ENCODE peak calls at places on chromosomes 4 and X, in four cellular contexts. B is cardiac muscle cell, V is fibroblast of the aortic adventitia, Y is cardiac fibroblast. X is an unnamed sample.

GRCh38 chr4:106032851-106033286 is 137.6 kb downstream of the NPNT start:
- DNase-seq in B (no peak), Y (peak; percentile 51), V (peak; percentile 60), X (no peak)

GRCh38 chrX:44314259-44314734 is 29.2 kb downstream of the EFHC2 start:
- DNase-seq in Y (peak; percentile 35), V (peak; percentile 67), B (peak; percentile 73), X (no peak)

GRCh38 chr4:37837446-37837845 is 11.0 kb downstream of the PGM2 start:
- DNase-seq in V (peak; percentile 86), Y (peak; percentile 90), B (no peak), X (peak; percentile 59)

GRCh38 chr4:84894621-84895020 is 71.9 kb downstream of the WDFY3 start:
- DNase-seq in Y (no peak), V (no peak), B (no peak), X (no peak)

GRCh38 chrX:14357314-14357713 is 172.0 kb upstream of the GLRA2 start:
- DNase-seq in B (no peak), Y (peak; percentile 37), V (no peak), X (no peak)

GRCh38 chrX:71911023-71911730 is 532 bp downstream of the NHSL2 start:
- DNase-seq in B (peak; percentile 71), V (no peak), Y (no peak), X (no peak)

GRCh38 chr4:136763844-136764446 is 768.3 kb downstream of the PCDH18 start:
- DNase-seq in B (no peak), Y (peak; percentile 2), V (no peak), X (no peak)

GRCh38 chr4:30716158-30716557 is 4.0 kb upstream of the PCDH7 start:
- DNase-seq in Y (peak; percentile 51), V (peak; percentile 66), B (peak; percentile 60), X (no peak)

GRCh38 chr4:114997596-114997995 is 115.8 kb downstream of the NDST4 start:
- DNase-seq in B (no peak), V (no peak), Y (no peak), X (no peak)

GRCh38 chrX:100647739-100648138 is 3.7 kb downstream of the SRPX2 start:
- DNase-seq in B (no peak), V (no peak), Y (no peak), X (no peak)

GRCh38 chrX:135432881-135433521 is 11.3 kb downstream of the SMIM10L2A start:
- DNase-seq in B (no peak), V (no peak), Y (peak; percentile 5), X (no peak)

GRCh38 chr4:186604124-186604627 is 48.8 kb upstream of the MTNR1A start:
- DNase-seq in V (no peak), Y (no peak), B (no peak), X (no peak)

GRCh38 chr4:22030321-22030720 is 81.7 kb upstream of the KCNIP4 start:
- DNase-seq in Y (no peak), V (no peak), B (no peak), X (no peak)

GRCh38 chr4:181971973-181972372 is 271.2 kb upstream of the TENM3 start:
- DNase-seq in B (no peak), Y (peak; percentile 48), V (peak; percentile 84), X (peak; percentile 48)

GRCh38 chr4:39568805-39569204 is 41.6 kb upstream of the UGDH start:
- DNase-seq in Y (peak; percentile 25), V (no peak), B (no peak), X (no peak)

GRCh38 chr4:23728393-23728792 is 161.5 kb downstream of the PPARGC1A start:
- DNase-seq in V (peak; percentile 79), Y (peak; percentile 55), B (no peak), X (peak; percentile 39)

GRCh38 chr4:87121332-87122065 is 98.9 kb downstream of the KLHL8 start:
- DNase-seq in B (no peak), V (peak; percentile 61), Y (peak; percentile 11), X (no peak)

GRCh38 chrX:2696698-2697215 is 5.7 kb downstream of the CD99 start:
- DNase-seq in V (peak; percentile 86), Y (peak; percentile 97), B (no peak), X (no peak)

GRCh38 chrX:105609530-105609929 is 212.8 kb upstream of the NRK start:
- DNase-seq in V (no peak), Y (no peak), B (no peak), X (no peak)

GRCh38 chr4:95141376-95141775 is 383.6 kb downstream of the BMPR1B start:
- DNase-seq in V (no peak), Y (peak; percentile 40), B (no peak), X (peak; percentile 24)

GRCh38 chr4:107600456-107600855 is 119.6 kb downstream of the PAPSS1 start:
- DNase-seq in Y (peak; percentile 46), V (peak; percentile 63), B (no peak), X (peak; percentile 28)

GRCh38 chr4:109072595-109072994 is 229.9 kb downstream of the COL25A1 start:
- DNase-seq in B (no peak), V (peak; percentile 41), Y (peak; percentile 91), X (peak; percentile 94)

GRCh38 chr4:119638359-119638758 is 9.8 kb upstream of the PDE5A start:
- DNase-seq in B (no peak), Y (no peak), V (peak; percentile 74), X (no peak)

GRCh38 chrX:29419774-29420553 is 795.4 kb upstream of the MAGEB2 start:
- DNase-seq in V (peak; percentile 98), B (no peak), Y (peak; percentile 51), X (no peak)

GRCh38 chrX:116417968-116418367 is 18.4 kb upstream of the SLC6A14 start:
- DNase-seq in B (no peak), V (no peak), Y (peak; percentile 0), X (no peak)

GRCh38 chrX:139091086-139091485 is 379.6 kb upstream of the FGF13 start:
- DNase-seq in Y (no peak), B (no peak), V (peak; percentile 54), X (no peak)

GRCh38 chrX:19121898-19122640 is at the start of gene ADGRG2:
- DNase-seq in V (peak; percentile 2), Y (peak; percentile 19), B (peak; percentile 55), X (peak; percentile 2)

GRCh38 chr4:70624226-70624793 is 4.2 kb upstream of the ENAM start:
- DNase-seq in V (no peak), Y (no peak), B (no peak), X (no peak)

GRCh38 chr4:119585771-119586170 is 42.8 kb downstream of the PDE5A start:
- DNase-seq in V (no peak), B (no peak), Y (peak; percentile 15), X (no peak)

GRCh38 chrX:110087485-110088356 is 84.8 kb downstream of the TMEM164 start:
- DNase-seq in Y (peak; percentile 97), B (no peak), V (peak; percentile 91), X (peak; percentile 80)

GRCh38 chr4:48247142-48247877 is 22.3 kb downstream of the TEC start:
- DNase-seq in Y (peak; percentile 39), V (peak; percentile 87), B (no peak), X (no peak)

GRCh38 chr4:67575232-67575888 is 16.8 kb downstream of the STAP1 start:
- DNase-seq in B (no peak), V (no peak), Y (no peak), X (no peak)

GRCh38 chr4:184288451-184289178 is 70.9 kb upstream of the ENPP6 start:
- DNase-seq in Y (no peak), V (no peak), B (no peak), X (no peak)

GRCh38 chr4:85409251-85409650 is 65.7 kb upstream of the ARHGAP24 start:
- DNase-seq in V (peak; percentile 53), B (no peak), Y (peak; percentile 83), X (no peak)

GRCh38 chrX:106959897-106960296 is 39.7 kb downstream of the CLDN2 start:
- DNase-seq in V (peak; percentile 43), B (peak; percentile 66), Y (peak; percentile 28), X (no peak)
- TF ChIP-seq CTCF in V (peak; percentile 38), B (peak; percentile 39), Y (peak; percentile 22), X (peak; percentile 39)

GRCh38 chr4:89469512-89469911 is 161.9 kb upstream of the GPRIN3 start:
- DNase-seq in B (no peak), Y (peak; percentile 8), V (no peak), X (no peak)

GRCh38 chr4:89468632-89469031 is 161.0 kb upstream of the GPRIN3 start:
- DNase-seq in Y (no peak), V (no peak), B (no peak), X (no peak)

GRCh38 chr4:89469930-89470375 is 162.4 kb upstream of the GPRIN3 start:
- DNase-seq in B (no peak), V (peak; percentile 89), Y (peak; percentile 97), X (peak; percentile 78)
- H3K4me3 ChIP-seq in B (no peak overlapping the region), V (no peak overlapping the region), Y (no peak overlapping the region), X (no peak overlapping the region)

GRCh38 chr4:102610007-102610406 is 108.8 kb downstream of the NFKB1 start:
- DNase-seq in Y (peak; percentile 24), B (no peak), V (no peak), X (no peak)
- TF ChIP-seq CTCF in Y (peak; percentile 41), B (peak; percentile 31), V (peak; percentile 35), X (peak; percentile 37)

DNA sequence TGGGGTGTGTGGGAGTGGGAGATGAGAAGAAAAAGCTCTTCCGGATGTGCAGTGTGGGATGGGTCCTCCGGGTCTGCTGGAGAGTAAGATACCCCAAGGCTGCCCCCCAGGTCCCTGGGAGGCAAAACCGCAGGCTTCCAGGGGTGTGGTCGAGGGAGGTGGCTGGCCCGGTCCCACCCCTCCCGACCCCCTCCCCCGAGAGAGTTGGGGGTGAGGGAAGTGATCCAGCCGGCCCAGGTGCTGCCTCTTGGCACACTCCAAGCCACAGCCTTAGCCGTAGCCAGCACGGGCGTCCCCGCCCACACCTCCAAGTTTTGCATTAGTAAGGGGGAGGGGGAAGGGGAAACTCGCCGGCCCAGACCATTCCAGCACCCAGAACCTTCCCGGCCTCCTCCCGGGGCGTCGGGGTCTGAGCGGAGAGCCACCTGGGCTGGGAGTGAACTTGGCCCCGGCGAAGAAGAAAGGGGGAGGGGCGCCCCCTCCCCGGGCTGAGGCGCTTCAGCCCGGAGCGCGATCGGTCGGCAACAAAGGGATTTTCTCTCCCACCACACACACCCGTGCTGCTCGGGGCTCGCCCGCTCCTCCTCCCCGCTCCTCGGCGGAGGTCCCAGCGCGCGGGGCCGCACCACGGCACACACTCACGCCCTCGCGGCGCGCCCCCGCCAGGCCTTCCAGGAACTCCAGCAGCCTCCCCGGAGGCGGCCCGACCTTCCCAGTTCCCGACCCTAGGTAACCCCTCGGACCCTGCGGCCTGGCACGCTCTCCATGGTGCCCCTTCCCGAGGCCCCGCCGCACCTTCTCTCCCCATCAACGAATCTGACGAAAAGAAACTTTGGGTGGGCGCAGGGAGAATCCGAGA is 14.4 kb downstream of the BCOR start:
- DNase-seq in V (no peak), B (peak; percentile 52), Y (no peak), X (no peak)
- H3K4me3 ChIP-seq in V (peak overlapping the region; percentile 53), B (peak overlapping the region; percentile 26), Y (peak overlapping the region; percentile 29), X (peak overlapping the region; percentile 41)

GRCh38 chrX:57104921-57105398 is 16.4 kb downstream of the SPIN2B start:
- DNase-seq in B (no peak), Y (no peak), V (no peak), X (no peak)

GRCh38 chrX:57103489-57103888 is 17.9 kb downstream of the SPIN2B start:
- DNase-seq in Y (no peak), B (no peak), V (no peak), X (no peak)

DNA sequence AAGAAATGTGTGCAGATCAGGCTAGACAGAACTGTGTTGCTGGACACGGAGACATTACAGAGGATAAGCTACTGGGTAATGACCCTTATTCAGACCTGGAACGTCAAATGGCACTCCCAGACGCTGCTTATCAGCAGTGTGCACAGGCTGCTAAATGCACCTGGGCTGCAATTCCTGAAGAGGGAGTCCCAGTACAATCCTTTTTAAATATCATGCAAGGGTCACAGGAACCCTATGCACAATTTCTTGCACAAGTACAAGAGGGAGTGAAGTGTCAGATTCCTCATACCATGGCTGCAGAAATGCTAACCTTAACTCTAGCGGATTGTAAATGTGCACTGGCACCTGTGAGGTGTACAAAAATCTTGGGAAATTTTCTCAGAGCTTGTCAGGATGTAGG is 16.9 kb downstream of the SPIN2B start:
- DNase-seq in B (no peak), Y (no peak), V (no peak), X (no peak)
- TF ChIP-seq CTCF in B (no peak), Y (no peak), V (no peak), X (no peak)